ENCODE peak calls at places on chromosomes 11 and 22, in six cellular contexts. O, B, I, V, Z and F are unnamed samples.

GRCh38 chr11:45045692-45046471 is 95.2 kb upstream of the TP53I11 start:
- DNase-seq in O (peak), B (no peak), I (peak), V (no peak), Z (no peak), F (no peak)

GRCh38 chr11:104625246-104625645 is 273.0 kb downstream of the CASP12 start:
- DNase-seq in O (no peak), B (no peak), I (no peak), V (no peak), Z (no peak), F (no peak)

GRCh38 chr11:57800444-57801184 is 39.0 kb downstream of the CTNND1 start:
- DNase-seq in O (peak), B (no peak), I (peak), V (peak), Z (peak), F (peak)

GRCh38 chr22:20116951-20117645 is at the start of gene TRMT2A:
- DNase-seq in O (peak), B (peak), I (peak), V (peak), Z (peak), F (peak)

GRCh38 chr11:18203723-18204122 is 31.1 kb downstream of the MRGPRX4 start:
- DNase-seq in O (peak), B (no peak), I (peak), V (peak), Z (peak), F (peak)

GRCh38 chr11:85823816-85824215 is 12.9 kb upstream of the SYTL2 start:
- DNase-seq in O (no peak), B (peak), I (no peak), V (no peak), Z (no peak), F (no peak)

GRCh38 chr22:22410121-22410520 is 98.4 kb downstream of the ZNF280B start:
- DNase-seq in O (peak), B (no peak), I (peak), V (peak), Z (no peak), F (no peak)

GRCh38 chr11:33478111-33478573 is 221.0 kb downstream of the HIPK3 start:
- DNase-seq in O (no peak), B (no peak), I (no peak), V (peak), Z (peak), F (no peak)

GRCh38 chr22:16717699-16718558 is 107.3 kb downstream of the XKR3 start:
- DNase-seq in O (no peak), B (no peak), I (peak), V (peak), Z (no peak), F (peak)

GRCh38 chr11:35812850-35813249 is 131.0 kb upstream of the LDLRAD3 start:
- DNase-seq in O (no peak), B (no peak), I (no peak), V (no peak), Z (no peak), F (no peak)

GRCh38 chr11:2641623-2642022 is 58.2 kb downstream of the KCNQ1OT1 start:
- DNase-seq in O (no peak), B (no peak), I (no peak), V (no peak), Z (no peak), F (no peak)

GRCh38 chr11:5291207-5291838 is 10.4 kb downstream of the OR51B4 start:
- DNase-seq in O (peak), B (no peak), I (peak), V (peak), Z (no peak), F (peak)

GRCh38 chr22:45316796-45317526 is 7.2 kb downstream of the FAM118A start:
- DNase-seq in O (no peak), B (no peak), I (no peak), V (no peak), Z (no peak), F (no peak)

GRCh38 chr11:69563946-69564780 is 76.8 kb upstream of the CCND1 start:
- DNase-seq in O (no peak), B (no peak), I (peak), V (no peak), Z (no peak), F (no peak)

GRCh38 chr22:20203142-20204099 is 52.6 kb upstream of the CCDC188 start:
- DNase-seq in O (no peak), B (no peak), I (no peak), V (peak), Z (no peak), F (no peak)

GRCh38 chr22:41382098-41382578 is 396 bp downstream of the TEF start:
- DNase-seq in O (peak), B (peak), I (peak), V (peak), Z (no peak), F (peak)

GRCh38 chr11:46120361-46120710 is 918 bp downstream of the PHF21A start:
- DNase-seq in O (no peak), B (no peak), I (no peak), V (peak), Z (no peak), F (no peak)

GRCh38 chr11:44754876-44755552 is 28.3 kb downstream of the TSPAN18 start:
- DNase-seq in O (no peak), B (no peak), I (no peak), V (peak), Z (no peak), F (no peak)

GRCh38 chr22:28977481-28977971 is 84.1 kb downstream of the C22orf31 start:
- DNase-seq in O (no peak), B (no peak), I (no peak), V (no peak), Z (no peak), F (no peak)

GRCh38 chr11:63996512-63996911 is 10.3 kb downstream of the OTUB1 start:
- DNase-seq in O (no peak), B (no peak), I (no peak), V (no peak), Z (no peak), F (no peak)

GRCh38 chr11:60080523-60080922 is 7.9 kb upstream of the MS4A2 start:
- DNase-seq in O (no peak), B (no peak), I (no peak), V (no peak), Z (no peak), F (no peak)

GRCh38 chr22:17243524-17243923 is 24.3 kb upstream of the ADA2 start:
- DNase-seq in O (no peak), B (no peak), I (peak), V (no peak), Z (no peak), F (no peak)

GRCh38 chr11:72719144-72719543 is 33.1 kb downstream of the ARAP1 start:
- DNase-seq in O (peak), B (no peak), I (no peak), V (no peak), Z (no peak), F (no peak)

GRCh38 chr11:8699903-8700302 is 17.3 kb downstream of the RPL27A start:
- DNase-seq in O (peak), B (no peak), I (peak), V (no peak), Z (no peak), F (no peak)

GRCh38 chr11:114171257-114172054 is 111.9 kb downstream of the ZBTB16 start:
- DNase-seq in O (no peak), B (no peak), I (no peak), V (no peak), Z (no peak), F (no peak)

GRCh38 chr22:37053310-37054077 is 2.0 kb downstream of the KCTD17 start:
- DNase-seq in O (no peak), B (no peak), I (no peak), V (peak), Z (no peak), F (no peak)

GRCh38 chr11:1292644-1293618 is 16.5 kb downstream of the TOLLIP start:
- DNase-seq in O (no peak), B (no peak), I (no peak), V (no peak), Z (no peak), F (no peak)

GRCh38 chr11:117026593-117027330 is 71.5 kb downstream of the SIK3 start:
- DNase-seq in O (no peak), B (no peak), I (no peak), V (no peak), Z (no peak), F (no peak)

GRCh38 chr11:122628691-122629555 is 26.6 kb upstream of the UBASH3B start:
- DNase-seq in O (peak), B (peak), I (peak), V (peak), Z (no peak), F (peak)

GRCh38 chr11:95703059-95703458 is 86.5 kb downstream of the FAM76B start:
- DNase-seq in O (no peak), B (no peak), I (no peak), V (no peak), Z (no peak), F (no peak)

GRCh38 chr11:112625816-112626215 is 335.4 kb upstream of the NCAM1 start:
- DNase-seq in O (no peak), B (no peak), I (no peak), V (no peak), Z (no peak), F (no peak)

GRCh38 chr22:26131755-26132154 is 37.5 kb upstream of the SEZ6L start:
- DNase-seq in O (no peak), B (no peak), I (no peak), V (no peak), Z (no peak), F (no peak)

GRCh38 chr11:70934999-70935768 is 317.2 kb downstream of the SHANK2 start:
- DNase-seq in O (no peak), B (no peak), I (no peak), V (no peak), Z (no peak), F (no peak)

GRCh38 chr11:1442163-1442562 is 44.4 kb downstream of the MOB2 start:
- DNase-seq in O (no peak), B (no peak), I (peak), V (peak), Z (no peak), F (peak)

GRCh38 chr11:35615911-35616900 is 2.1 kb upstream of the FJX1 start:
- DNase-seq in O (peak), B (no peak), I (peak), V (peak), Z (peak), F (no peak)

GRCh38 chr22:23786752-23787599 is at the start of gene SMARCB1:
- DNase-seq in O (peak), B (peak), I (peak), V (peak), Z (peak), F (peak)

GRCh38 chr11:125512106-125512505 is 16.0 kb upstream of the FEZ1 start:
- DNase-seq in O (no peak), B (no peak), I (no peak), V (no peak), Z (no peak), F (no peak)

GRCh38 chr22:35205956-35206355 is 51.3 kb upstream of the HMGXB4 start:
- DNase-seq in O (no peak), B (no peak), I (no peak), V (peak), Z (no peak), F (no peak)